ENCODE peak calls at places on chromosomes 3 and 15, in seven cellular contexts. R is glutamatergic neuron, B is fibroblast of mammary gland, G is osteocyte, K is RKO, L is transverse colon, S is NCI-H1092 treated with DMSO at 0.1 percent for 48 hours. E is an unnamed sample.

GRCh38 chr3:38116471-38117162 is 20.3 kb downstream of the ACAA1 start:
- DNase-seq in G (no peak), K (no peak), L (peak), B (no peak), S (no peak), R (no peak), E (no peak)

GRCh38 chr3:112411425-112411824 is 78.5 kb downstream of the CD200 start:
- DNase-seq in G (no peak), B (no peak), R (no peak), K (no peak), S (no peak), L (no peak), E (no peak)

GRCh38 chr15:60682115-60682514 is 203.2 kb upstream of the ICE2 start:
- DNase-seq in G (no peak), R (no peak), K (no peak), L (no peak), S (no peak), B (peak), E (no peak)

GRCh38 chr3:177946965-177947364 is 589.3 kb upstream of the KCNMB2 start:
- DNase-seq in K (no peak), G (no peak), B (peak), S (no peak), L (no peak), R (no peak), E (no peak)

GRCh38 chr3:32492684-32493436 is 9.8 kb downstream of the CMTM6 start:
- DNase-seq in B (no peak), R (no peak), S (no peak), K (no peak), L (no peak), G (no peak), E (no peak)

GRCh38 chr3:16987141-16987540 is 102.4 kb downstream of the PLCL2 start:
- DNase-seq in B (no peak), K (no peak), G (no peak), S (no peak), R (no peak), L (no peak), E (no peak)

GRCh38 chr15:71093089-71094024 is 21.9 kb upstream of the THSD4 start:
- DNase-seq in L (peak), B (peak), G (peak), K (peak), R (no peak), S (no peak), E (no peak)

GRCh38 chr3:114178770-114179368 is at the start of gene DRD3:
- DNase-seq in S (no peak), G (no peak), L (no peak), B (peak), K (peak), R (no peak), E (no peak)

GRCh38 chr3:178672263-178672662 is 136.0 kb downstream of the KCNMB2 start:
- DNase-seq in K (no peak), S (no peak), L (no peak), R (no peak), G (no peak), B (no peak), E (no peak)

GRCh38 chr15:66603301-66604179 is 37.7 kb upstream of the LCTL start:
- DNase-seq in L (peak), G (no peak), B (peak), R (peak), S (peak), K (no peak), E (no peak)

GRCh38 chr3:115655761-115656282 is 32.5 kb downstream of the GAP43 start:
- DNase-seq in G (no peak), K (no peak), L (no peak), R (no peak), B (peak), S (no peak), E (no peak)

GRCh38 chr3:192215-192929 is 4.2 kb upstream of the CHL1 start:
- DNase-seq in G (no peak), S (no peak), R (no peak), B (no peak), L (no peak), K (no peak), E (no peak)

GRCh38 chr15:70906842-70907241 is 14.2 kb downstream of the LRRC49 start:
- DNase-seq in B (peak), L (no peak), R (no peak), S (no peak), G (no peak), K (no peak), E (peak)

GRCh38 chr3:160447544-160447943 is 2.0 kb downstream of the TRIM59 start:
- DNase-seq in B (peak), L (no peak), G (no peak), S (no peak), R (no peak), K (no peak), E (no peak)

GRCh38 chr3:127915937-127916480 is 977 bp downstream of the KBTBD12 start:
- DNase-seq in S (peak), K (no peak), B (no peak), L (no peak), R (no peak), G (no peak), E (no peak)

GRCh38 chr3:157390713-157391515 is 45.7 kb upstream of the PTX3 start:
- DNase-seq in L (no peak), K (no peak), S (no peak), R (no peak), G (no peak), B (no peak), E (no peak)

GRCh38 chr3:78765671-78766485 is 1001.9 kb downstream of the ROBO1 start:
- DNase-seq in G (no peak), B (peak), L (no peak), S (peak), K (no peak), R (no peak), E (no peak)

GRCh38 chr3:44981220-44981619 is 5.2 kb downstream of the EXOSC7 start:
- DNase-seq in K (peak), L (no peak), S (no peak), B (peak), G (no peak), R (no peak), E (no peak)

GRCh38 chr3:66456711-66457173 is 44.1 kb downstream of the LRIG1 start:
- DNase-seq in B (no peak), K (no peak), L (no peak), R (peak), S (no peak), G (no peak), E (peak)

GRCh38 chr15:99909914-99910313 is 176.7 kb upstream of the LYSMD4 start:
- DNase-seq in R (no peak), L (no peak), K (peak), G (no peak), B (no peak), S (peak), E (no peak)

GRCh38 chr15:85607842-85608241 is 186.9 kb downstream of the KLHL25 start:
- DNase-seq in S (no peak), R (no peak), K (peak), G (no peak), B (peak), L (no peak), E (no peak)

GRCh38 chr3:8318002-8318649 is 183.5 kb upstream of the LMCD1 start:
- DNase-seq in R (no peak), B (peak), L (no peak), K (no peak), S (no peak), G (no peak), E (no peak)

GRCh38 chr3:71593106-71593505 is 9.6 kb upstream of the FOXP1 start:
- DNase-seq in L (no peak), B (no peak), K (no peak), G (no peak), S (no peak), R (no peak), E (no peak)

GRCh38 chr3:39267631-39268553 is 11.9 kb downstream of the CX3CR1 start:
- DNase-seq in S (no peak), K (no peak), G (peak), B (no peak), L (no peak), R (no peak), E (no peak)

GRCh38 chr3:48088056-48088748 is 72.0 kb upstream of the MAP4 start:
- DNase-seq in G (no peak), L (no peak), B (peak), S (peak), R (no peak), K (no peak), E (no peak)